ENCODE peak calls at places on chromosome 11, in five cellular contexts. One of them, this sample, is unnamed.

GRCh38 chr11:61144511-61145179 is 16.6 kb downstream of the VPS37C start:
- DNase-seq in stimulated activated CD8-positive, alpha-beta memory T cell treated with anti-CD3 and anti-CD28 coated beads, Interleukin-4, amount 100 ng/mL, for 1 hour: no peak
- DNase-seq in left ventricle myocardium superior: no peak
- DNase-seq in Right ventricle myocardium superior: no peak
- DNase-seq in neural crest cell: no peak
- DNase-seq in this sample: no peak

GRCh38 chr11:131916633-131917032 is 546.2 kb downstream of the NTM start:
- DNase-seq in neural crest cell: no peak
- DNase-seq in Right ventricle myocardium superior: no peak
- DNase-seq in left ventricle myocardium superior: no peak
- DNase-seq in stimulated activated CD8-positive, alpha-beta memory T cell treated with anti-CD3 and anti-CD28 coated beads, Interleukin-4, amount 100 ng/mL, for 1 hour: no peak
- DNase-seq in this sample: no peak

GRCh38 chr11:11777897-11778296 is 63.9 kb upstream of the USP47 start:
- DNase-seq in left ventricle myocardium superior: no peak
- DNase-seq in neural crest cell: no peak
- DNase-seq in stimulated activated CD8-positive, alpha-beta memory T cell treated with anti-CD3 and anti-CD28 coated beads, Interleukin-4, amount 100 ng/mL, for 1 hour: no peak
- DNase-seq in Right ventricle myocardium superior: no peak
- DNase-seq in this sample: no peak

GRCh38 chr11:33371049-33371448 is 113.9 kb downstream of the HIPK3 start:
- DNase-seq in stimulated activated CD8-positive, alpha-beta memory T cell treated with anti-CD3 and anti-CD28 coated beads, Interleukin-4, amount 100 ng/mL, for 1 hour: no peak
- DNase-seq in left ventricle myocardium superior: no peak
- DNase-seq in neural crest cell: no peak
- DNase-seq in Right ventricle myocardium superior: no peak
- DNase-seq in this sample: no peak

GRCh38 chr11:63551889-63552266 is 11.3 kb downstream of the PLAAT2 start:
- DNase-seq in left ventricle myocardium superior: no peak
- DNase-seq in Right ventricle myocardium superior: no peak
- DNase-seq in stimulated activated CD8-positive, alpha-beta memory T cell treated with anti-CD3 and anti-CD28 coated beads, Interleukin-4, amount 100 ng/mL, for 1 hour: no peak
- DNase-seq in neural crest cell: no peak
- DNase-seq in this sample: no peak

GRCh38 chr11:11215058-11215815 is 137.8 kb downstream of the CSNK2A3 start:
- DNase-seq in stimulated activated CD8-positive, alpha-beta memory T cell treated with anti-CD3 and anti-CD28 coated beads, Interleukin-4, amount 100 ng/mL, for 1 hour: no peak
- DNase-seq in left ventricle myocardium superior: no peak
- DNase-seq in Right ventricle myocardium superior: no peak
- DNase-seq in neural crest cell: no peak
- DNase-seq in this sample: no peak

GRCh38 chr11:95792200-95792599 is 1.9 kb downstream of the CEP57 start:
- DNase-seq in Right ventricle myocardium superior: no peak
- DNase-seq in neural crest cell: no peak
- DNase-seq in left ventricle myocardium superior: no peak
- DNase-seq in stimulated activated CD8-positive, alpha-beta memory T cell treated with anti-CD3 and anti-CD28 coated beads, Interleukin-4, amount 100 ng/mL, for 1 hour: no peak
- DNase-seq in this sample: no peak

GRCh38 chr11:16911186-16911585 is 103.0 kb downstream of the PLEKHA7 start:
- DNase-seq in Right ventricle myocardium superior: no peak
- DNase-seq in stimulated activated CD8-positive, alpha-beta memory T cell treated with anti-CD3 and anti-CD28 coated beads, Interleukin-4, amount 100 ng/mL, for 1 hour: no peak
- DNase-seq in left ventricle myocardium superior: no peak
- DNase-seq in neural crest cell: no peak
- DNase-seq in this sample: no peak

GRCh38 chr11:26792956-26793355 is 71.1 kb upstream of the SLC5A12 start:
- DNase-seq in neural crest cell: no peak
- DNase-seq in left ventricle myocardium superior: no peak
- DNase-seq in Right ventricle myocardium superior: no peak
- DNase-seq in stimulated activated CD8-positive, alpha-beta memory T cell treated with anti-CD3 and anti-CD28 coated beads, Interleukin-4, amount 100 ng/mL, for 1 hour: no peak
- DNase-seq in this sample: peak; percentile 55

GRCh38 chr11:111427471-111427912 is 48.4 kb upstream of the POU2AF1 start:
- DNase-seq in stimulated activated CD8-positive, alpha-beta memory T cell treated with anti-CD3 and anti-CD28 coated beads, Interleukin-4, amount 100 ng/mL, for 1 hour: no peak
- DNase-seq in neural crest cell: no peak
- DNase-seq in Right ventricle myocardium superior: no peak
- DNase-seq in left ventricle myocardium superior: no peak
- DNase-seq in this sample: no peak

GRCh38 chr11:1435820-1436467 is 46.2 kb downstream of the BRSK2 start:
- DNase-seq in left ventricle myocardium superior: no peak
- DNase-seq in neural crest cell: no peak
- DNase-seq in Right ventricle myocardium superior: no peak
- DNase-seq in stimulated activated CD8-positive, alpha-beta memory T cell treated with anti-CD3 and anti-CD28 coated beads, Interleukin-4, amount 100 ng/mL, for 1 hour: no peak
- DNase-seq in this sample: no peak

GRCh38 chr11:58893899-58894298 is 45.4 kb upstream of the GLYATL1 start:
- DNase-seq in neural crest cell: no peak
- DNase-seq in stimulated activated CD8-positive, alpha-beta memory T cell treated with anti-CD3 and anti-CD28 coated beads, Interleukin-4, amount 100 ng/mL, for 1 hour: no peak
- DNase-seq in Right ventricle myocardium superior: no peak
- DNase-seq in left ventricle myocardium superior: no peak
- DNase-seq in this sample: no peak

GRCh38 chr11:7571640-7572000 is 57.8 kb downstream of the PPFIBP2 start:
- DNase-seq in Right ventricle myocardium superior: peak; percentile 71
- DNase-seq in left ventricle myocardium superior: peak; percentile 67
- DNase-seq in neural crest cell: peak; percentile 73
- DNase-seq in stimulated activated CD8-positive, alpha-beta memory T cell treated with anti-CD3 and anti-CD28 coated beads, Interleukin-4, amount 100 ng/mL, for 1 hour: no peak
- DNase-seq in this sample: no peak

This sample was measured in AG04449.